ENCODE peak calls at places on chromosomes 1 and 21, in ten cellular contexts. B is transverse colon; S is CD8-positive, alpha-beta T cell; C is lung; E is tibial nerve; V is PC-3; M is psoas muscle; H is MM.1S; Q is stomach; X is heart right ventricle. R is an unnamed sample. For H3K9me3, the result is how much of the 10 kb centered on the place peaks cover.

GRCh38 chr21:17495680-17496079 is 17.2 kb upstream of the CXADR start:
- DNase-seq in B (no peak), X (no peak), M (no peak), V (no peak), Q (no peak), S (no peak), H (no peak), E (no peak), C (no peak), R (no peak)

GRCh38 chr1:11979453-11979817 is 809 bp upstream of the MFN2 start:
- DNase-seq in H (no peak), S (no peak), B (no peak), V (no peak), M (no peak), X (no peak), Q (peak), E (peak), C (no peak), R (peak)

GRCh38 chr1:7070389-7071029 is 285.3 kb downstream of the CAMTA1 start:
- DNase-seq in B (peak), V (peak), E (peak), C (peak), M (peak), Q (peak), S (peak), X (peak), H (peak), R (peak)

GRCh38 chr1:165841582-165842362 is 14.4 kb downstream of the UCK2 start:
- DNase-seq in E (no peak), C (no peak), M (no peak), S (no peak), V (peak), Q (no peak), H (no peak), X (no peak), B (no peak), R (no peak)

GRCh38 chr1:176058686-176059085 is 148.4 kb downstream of the COP1 start:
- DNase-seq in M (no peak), H (no peak), C (no peak), B (no peak), E (no peak), Q (no peak), S (no peak), X (no peak), V (no peak), R (no peak)

GRCh38 chr21:23574932-23575331 is 2032.3 kb downstream of the MRPL39 start:
- DNase-seq in X (no peak), S (no peak), H (no peak), E (no peak), M (no peak), V (no peak), C (no peak), B (no peak), Q (no peak), R (no peak)

GRCh38 chr1:53975861-53976260 is 29.7 kb downstream of the LRRC42 start:
- DNase-seq in E (no peak), M (no peak), V (no peak), C (no peak), H (no peak), Q (no peak), X (no peak), B (no peak), S (no peak), R (no peak)

GRCh38 chr1:98143403-98143802 is 222.6 kb upstream of the DPYD start:
- DNase-seq in Q (no peak), M (no peak), X (no peak), C (no peak), H (no peak), V (peak), B (no peak), S (no peak), E (no peak), R (no peak)

GRCh38 chr1:41330588-41331545 is 30.4 kb upstream of the FOXO6 start:
- DNase-seq in Q (no peak), V (no peak), E (no peak), H (no peak), C (no peak), X (no peak), S (peak), B (no peak), M (no peak), R (no peak)
- TF ChIP-seq CTCF in Q (no peak), V (no peak), E (no peak), H (no peak), C (no peak), X (no peak), S (no peak), B (no peak), M (no peak), R (no peak)

GRCh38 chr1:229149435-229149834 is 121.5 kb upstream of the RAB4A start:
- DNase-seq in V (no peak), Q (no peak), M (no peak), C (no peak), E (no peak), H (no peak), B (no peak), S (no peak), X (no peak), R (no peak)

GRCh38 chr1:229150518-229150917 is 120.4 kb upstream of the RAB4A start:
- DNase-seq in B (no peak), Q (no peak), E (no peak), S (no peak), V (no peak), M (no peak), H (no peak), X (no peak), C (no peak), R (no peak)

GRCh38 chr1:229147086-229147485 is 123.8 kb upstream of the RAB4A start:
- DNase-seq in E (no peak), M (no peak), V (no peak), Q (no peak), B (no peak), S (no peak), C (no peak), X (no peak), H (no peak), R (no peak)

GRCh38 chr1:229148743-229149142 is 122.2 kb upstream of the RAB4A start:
- DNase-seq in M (no peak), E (no peak), S (no peak), H (no peak), C (no peak), X (no peak), V (no peak), Q (no peak), B (no peak), R (no peak)

GRCh38 chr1:229148041-229148671 is 122.8 kb upstream of the RAB4A start:
- DNase-seq in E (peak), M (no peak), B (no peak), S (no peak), X (no peak), V (no peak), Q (peak), C (no peak), H (no peak), R (no peak)
- H3K4me3 ChIP-seq in E (no peak), M (no peak), B (no peak), S (no peak), X (no peak), V (no peak), Q (no peak), C (no peak), H (no peak), R (no peak)

DNA sequence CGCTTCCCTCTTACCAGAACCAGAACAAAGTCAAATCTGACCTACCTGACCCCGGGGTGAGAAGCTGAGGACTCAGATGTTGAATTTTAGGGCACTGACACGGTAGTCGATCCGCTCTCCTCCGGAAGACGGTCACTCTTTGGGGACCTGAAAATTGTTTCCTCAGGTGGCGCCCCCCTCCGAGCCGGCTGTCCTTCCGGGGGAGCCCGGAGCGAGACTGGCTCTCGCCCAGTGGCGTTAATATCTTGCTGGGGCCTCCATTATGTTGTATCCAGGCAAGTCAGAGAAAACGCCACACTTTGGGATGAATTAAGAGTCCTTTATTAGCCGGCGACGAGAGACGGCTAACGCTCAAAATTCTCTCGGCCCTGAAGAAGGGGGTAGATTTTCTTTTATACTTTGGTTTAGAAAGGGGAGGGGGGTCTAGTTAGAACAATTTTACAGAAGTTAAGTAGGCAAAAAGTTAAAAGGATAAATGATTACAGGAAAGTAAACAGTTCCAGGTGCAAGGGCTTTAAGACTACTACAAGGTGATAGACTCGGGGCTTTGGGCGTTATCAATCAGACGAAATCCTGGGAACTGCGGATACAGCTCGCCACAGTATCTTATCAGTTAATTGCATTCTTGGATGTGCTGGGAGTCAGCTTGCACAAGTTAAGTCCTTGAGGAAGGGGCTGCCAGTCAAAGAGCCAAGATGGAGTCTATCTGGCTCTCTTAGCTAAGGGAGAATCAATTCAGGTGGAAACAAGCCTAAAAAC is 269.5 kb downstream of the DSCAM start:
- DNase-seq in C (no peak), Q (no peak), E (no peak), H (no peak), S (no peak), B (no peak), X (no peak), M (no peak), V (no peak), R (no peak)
- H3K9me3 ChIP-seq in C (under half), Q (under half), E (under half), H (under half), S (under half), B (under half), X (under half), M (under half), V (under half), R (under half)

GRCh38 chr1:9835758-9836631 is 12.2 kb upstream of the CLSTN1 start:
- DNase-seq in V (peak), H (no peak), Q (no peak), S (no peak), E (no peak), X (peak), B (peak), M (no peak), C (no peak), R (peak)
- TF ChIP-seq CTCF in V (no peak), H (no peak), Q (no peak), S (no peak), E (no peak), X (no peak), B (no peak), M (no peak), C (no peak), R (no peak)

GRCh38 chr1:43743206-43743605 is 35.9 kb downstream of the ST3GAL3 start:
- DNase-seq in B (no peak), S (no peak), E (no peak), V (no peak), C (no peak), X (peak), H (no peak), M (no peak), Q (no peak), R (no peak)
- H3K4me3 ChIP-seq in B (no peak), S (no peak), E (no peak), V (no peak), C (no peak), X (no peak), H (no peak), M (no peak), Q (no peak), R (no peak)

DNA sequence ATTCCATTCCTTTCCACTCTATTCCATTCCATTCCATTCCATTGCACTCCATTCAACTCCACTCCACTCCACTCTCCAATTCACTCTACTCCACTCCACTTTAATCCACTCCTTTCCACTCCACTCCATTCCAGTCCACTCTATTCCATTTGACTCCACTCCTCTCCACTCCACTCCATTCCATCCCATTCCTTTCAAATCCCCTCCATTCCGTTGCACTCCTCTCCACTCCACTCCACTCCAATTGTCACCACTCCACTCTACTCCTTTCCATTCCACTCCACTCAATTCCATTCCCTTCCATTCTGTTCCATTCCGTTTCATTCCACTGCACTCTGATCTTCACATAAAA is 2563.7 kb upstream of the TPTE start:
- DNase-seq in C (no peak), E (no peak), S (no peak), M (no peak), X (no peak), B (no peak), V (no peak), Q (no peak), H (no peak), R (no peak)
- H3K9me3 ChIP-seq in C (under half), E (under half), S (under half), M (under half), X (under half), B (half or more), V (half or more), Q (half or more), H (under half), R (half or more)